ENCODE peak calls at places on chromosome 13, in six cellular contexts. C is fibroblast of villous mesenchyme; O is retinal pigment epithelial cell; D is stimulated activated CD4-positive, alpha-beta T cell treated with anti-CD3 and anti-CD28 coated beads, Interleukin-4, amount 100 ng/mL, for 48 hours; P is activated T-cell treated with anti-CD3 and anti-CD28 coated beads for 1 hour; M is activated CD4-positive, alpha-beta T cell treated with anti-CD3 and anti-CD28 coated beads, Interleukin-2, amount 50 U/mL, for 1 hour. S is an unnamed sample.

GRCh38 chr13:94595006-94595942 is 678 bp downstream of the TGDS start:
- DNase-seq in C (no peak), O (no peak), D (no peak), P (peak), M (peak), S (no peak)

GRCh38 chr13:67147257-67148218 is 82.6 kb downstream of the PCDH9 start:
- DNase-seq in C (peak), O (peak), D (no peak), P (no peak), M (no peak), S (no peak)

GRCh38 chr13:100497394-100497793 is 91.2 kb downstream of the GGACT start:
- DNase-seq in C (peak), O (peak), D (no peak), P (no peak), M (no peak), S (no peak)

GRCh38 chr13:99406799-99407201 is 94.5 kb upstream of the TM9SF2 start:
- DNase-seq in C (peak), O (no peak), D (no peak), P (no peak), M (no peak), S (no peak)

GRCh38 chr13:105016266-105016665 is 1519.2 kb downstream of the EFNB2 start:
- DNase-seq in C (no peak), O (no peak), D (no peak), P (no peak), M (no peak), S (no peak)

GRCh38 chr13:49443327-49443688 is 556 bp downstream of the CAB39L start:
- DNase-seq in C (no peak), O (no peak), D (no peak), P (no peak), M (no peak), S (peak)

GRCh38 chr13:99666146-99666805 is 165.0 kb downstream of the TM9SF2 start:
- DNase-seq in C (no peak), O (no peak), D (no peak), P (no peak), M (no peak), S (no peak)

GRCh38 chr13:109273326-109273751 is 513.0 kb downstream of the IRS2 start:
- DNase-seq in C (peak), O (no peak), D (no peak), P (no peak), M (no peak), S (no peak)

GRCh38 chr13:95536629-95537241 is 15.8 kb upstream of the CLDN10 start:
- DNase-seq in C (peak), O (no peak), D (no peak), P (no peak), M (no peak), S (no peak)

GRCh38 chr13:32134241-32134801 is 102.7 kb downstream of the FRY start:
- DNase-seq in C (no peak), O (no peak), D (no peak), P (no peak), M (no peak), S (no peak)

GRCh38 chr13:78978381-78978998 is 319.5 kb upstream of the OBI1 start:
- DNase-seq in C (peak), O (peak), D (peak), P (peak), M (peak), S (peak)